ENCODE peak calls at places on chromosomes 13 and 19, in five cellular contexts. E, X, D, B and O are unnamed samples.

GRCh38 chr13:48938308-48938943 is 37.3 kb upstream of the FNDC3A start:
- ATAC-seq in D (no peak), X (peak; percentile 46), B (no peak), E (no peak), O (peak; percentile 62)

GRCh38 chr13:101144808-101145419 is 271.4 kb downstream of the NALCN start:
- ATAC-seq in D (peak; percentile 60), X (no peak), B (peak; percentile 69), E (no peak), O (no peak)

GRCh38 chr19:389246-389934 is 19.6 kb downstream of the C2CD4C start:
- ATAC-seq in X (no peak), B (no peak), E (no peak), D (no peak), O (peak; percentile 39)

GRCh38 chr19:2770055-2771013 is 12.7 kb downstream of the SGTA start:
- ATAC-seq in D (no peak), B (no peak), E (no peak), X (no peak), O (no peak)

GRCh38 chr13:28954810-28955209 is 134.7 kb downstream of the MTUS2 start:
- ATAC-seq in E (no peak), D (no peak), B (no peak), X (no peak), O (no peak)

GRCh38 chr19:47324502-47324901 is 7.5 kb upstream of the C5AR2 start:
- ATAC-seq in E (peak; percentile 71), X (no peak), B (no peak), D (no peak), O (no peak)

GRCh38 chr13:86446311-86446710 is 647.1 kb upstream of the SLITRK6 start:
- ATAC-seq in B (no peak), E (no peak), D (no peak), X (no peak), O (no peak)

GRCh38 chr13:103639326-103639725 is 573.1 kb upstream of the SLC10A2 start:
- ATAC-seq in X (no peak), E (no peak), B (no peak), D (no peak), O (no peak)

GRCh38 chr13:24763596-24764275 is at the start of gene RNF17:
- ATAC-seq in D (peak; percentile 26), E (no peak), X (no peak), B (no peak), O (peak; percentile 64)

GRCh38 chr13:94269557-94269956 is 209.9 kb downstream of the DCT start:
- ATAC-seq in D (no peak), B (no peak), X (no peak), E (no peak), O (no peak)

GRCh38 chr13:19713186-19713965 is 69.4 kb downstream of the PSPC1 start:
- ATAC-seq in E (no peak), B (peak; percentile 46), X (peak; percentile 100), D (no peak), O (peak; percentile 100)